ENCODE peak calls at places on chromosome 4, in six cellular contexts. U, P, X, V, B and A are unnamed samples.

GRCh38 chr4:10186228-10187214 is 69.9 kb upstream of the WDR1 start:
- ATAC-seq in B (no peak), P (no peak), U (peak), X (peak), V (peak), A (no peak)

GRCh38 chr4:16524911-16525574 is 298.8 kb upstream of the TAPT1 start:
- ATAC-seq in P (peak), V (no peak), X (no peak), B (no peak), U (no peak), A (peak)

GRCh38 chr4:85318415-85318814 is 156.5 kb upstream of the ARHGAP24 start:
- ATAC-seq in V (no peak), B (no peak), U (no peak), P (no peak), X (no peak), A (no peak)

GRCh38 chr4:42627887-42628646 is 28.8 kb downstream of the ATP8A1 start:
- ATAC-seq in X (no peak), U (no peak), P (peak), B (peak), V (no peak), A (peak)

GRCh38 chr4:38989487-38989886 is 42.7 kb downstream of the TMEM156 start:
- ATAC-seq in V (no peak), P (no peak), X (no peak), U (no peak), B (no peak), A (no peak)

GRCh38 chr4:68344785-68345184 is 5.1 kb downstream of the YTHDC1 start:
- ATAC-seq in B (no peak), V (no peak), U (no peak), P (no peak), X (no peak), A (no peak)

GRCh38 chr4:121336706-121337105 is 44.1 kb downstream of the QRFPR start:
- ATAC-seq in V (no peak), P (no peak), X (no peak), B (no peak), U (no peak), A (no peak)

GRCh38 chr4:85509882-85510631 is 35.1 kb downstream of the ARHGAP24 start:
- ATAC-seq in U (no peak), X (no peak), B (no peak), V (no peak), P (no peak), A (no peak)

GRCh38 chr4:15961778-15962510 is 1.0 kb downstream of the FGFBP2 start:
- ATAC-seq in V (no peak), U (no peak), P (no peak), B (no peak), X (no peak), A (no peak)

GRCh38 chr4:15653430-15653829 is 1.7 kb downstream of the FBXL5 start:
- ATAC-seq in U (no peak), B (no peak), X (no peak), V (peak), P (no peak), A (no peak)

GRCh38 chr4:84503495-84504437 is 4.7 kb upstream of the NKX6-1 start:
- ATAC-seq in U (peak), V (peak), B (peak), X (peak), P (peak), A (no peak)

GRCh38 chr4:121898150-121898549 is 27.9 kb upstream of the BBS7 start:
- ATAC-seq in V (peak), X (peak), P (no peak), B (peak), U (peak), A (no peak)

GRCh38 chr4:73019462-73020047 is 50.0 kb downstream of the COX18 start:
- ATAC-seq in V (peak), B (peak), U (peak), P (no peak), X (no peak), A (no peak)

GRCh38 chr4:167964766-167965373 is 127.5 kb upstream of the ANXA10 start:
- ATAC-seq in P (no peak), B (no peak), U (no peak), X (no peak), V (no peak), A (no peak)
- TF ChIP-seq POLR2AphosphoS5 in P (no peak), B (no peak), U (no peak), X (no peak), V (no peak), A (no peak)

DNA sequence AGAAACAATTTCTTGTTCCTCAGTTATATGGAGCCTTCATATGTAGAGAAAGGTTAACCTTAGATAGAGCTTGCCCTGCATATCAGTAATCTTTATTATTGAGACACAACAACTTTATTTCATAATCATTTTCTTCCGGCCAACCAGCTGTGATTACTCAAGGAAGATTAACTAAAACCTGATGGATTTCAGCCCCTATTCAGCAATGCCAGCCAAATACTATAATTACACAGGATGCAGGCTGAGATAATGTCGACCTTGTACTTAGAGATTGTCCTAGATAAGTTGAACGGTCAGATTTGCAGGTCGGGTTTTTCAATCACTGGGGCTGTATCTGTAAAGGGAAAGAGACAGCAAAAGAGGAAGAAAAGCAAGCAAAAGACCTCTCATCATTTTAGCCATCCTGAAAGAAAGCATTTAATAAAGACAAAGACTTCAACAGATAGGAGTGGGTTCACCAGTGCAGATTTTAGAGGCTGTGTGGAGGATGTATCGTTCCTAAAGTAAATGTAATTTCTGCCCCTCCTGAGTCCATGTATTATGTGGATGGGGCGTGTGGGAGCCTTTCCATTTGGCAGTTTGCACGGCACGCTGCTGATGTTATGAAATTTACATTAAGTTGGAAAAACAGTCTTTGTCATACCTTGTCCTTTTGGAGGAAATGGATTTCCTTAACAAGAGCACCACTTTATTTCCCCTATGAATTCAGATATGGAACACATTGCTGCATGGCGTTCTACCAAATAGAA is 496.6 kb downstream of the SPRY1 start:
- ATAC-seq in P (no peak), U (no peak), X (peak), B (no peak), V (no peak), A (peak)
- TF ChIP-seq POLR2A in P (no peak), U (no peak), X (no peak), B (no peak), V (no peak), A (no peak)

GRCh38 chr4:93317571-93317970 is 511.0 kb upstream of the ATOH1 start:
- ATAC-seq in P (no peak), U (no peak), B (no peak), V (no peak), X (no peak), A (no peak)
- H3K4me3 ChIP-seq in P (no peak), U (no peak), B (no peak), V (no peak), X (no peak), A (no peak)

DNA sequence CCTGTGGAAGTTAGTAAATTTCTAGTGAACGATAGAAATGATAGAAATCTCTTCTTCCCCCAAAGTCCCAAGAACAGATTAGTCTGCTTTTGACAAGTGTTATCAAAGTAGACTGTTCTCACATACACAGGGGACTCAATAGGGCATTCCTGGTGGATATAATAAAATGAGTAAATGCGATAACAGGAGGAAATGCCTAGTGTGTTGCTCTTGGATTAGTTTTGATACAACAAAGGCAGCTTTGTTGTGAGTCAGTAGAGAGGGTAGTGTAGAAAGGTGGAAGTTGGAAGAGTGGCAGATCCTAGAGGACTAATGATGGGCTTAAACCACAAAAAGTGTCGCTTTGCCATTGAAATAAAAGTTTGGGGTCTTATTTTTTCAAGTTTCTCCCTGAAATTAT is 43.5 kb downstream of the CLCN3 start:
- ATAC-seq in X (no peak), U (no peak), P (no peak), B (no peak), V (peak), A (no peak)
- TF ChIP-seq POLR2AphosphoS5 in X (no peak), U (no peak), P (no peak), B (no peak), V (no peak), A (no peak)

GRCh38 chr4:6986781-6987565 is 56.2 kb upstream of the TADA2B start:
- ATAC-seq in B (peak), X (peak), P (peak), U (peak), V (peak), A (peak)
- TF ChIP-seq POLR2A in B (peak), X (peak), P (peak), U (no peak), V (peak), A (peak)

DNA sequence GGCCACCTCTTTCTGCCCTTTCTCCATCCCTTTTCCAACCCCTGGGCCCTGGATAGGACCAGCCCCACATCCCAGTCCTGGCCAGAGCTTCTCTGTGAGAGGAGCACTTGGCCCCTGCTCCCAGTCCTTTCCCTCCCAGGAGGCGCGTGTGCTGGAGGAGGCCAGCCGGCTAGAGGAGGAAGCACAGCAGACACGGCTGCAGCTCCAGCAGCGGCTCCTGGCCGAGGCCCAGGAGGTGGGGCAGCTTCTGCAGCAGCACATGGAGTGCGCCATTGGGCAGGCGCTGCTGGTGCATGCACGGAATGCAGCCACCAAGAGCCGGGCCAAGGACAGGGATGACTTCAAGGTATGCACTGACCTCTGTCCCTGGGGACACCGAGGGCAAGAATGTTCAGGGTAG is 87.4 kb downstream of the EVC start:
- ATAC-seq in V (no peak), P (no peak), X (no peak), U (no peak), B (no peak), A (peak)
- H3K4me3 ChIP-seq in V (no peak), P (no peak), X (no peak), U (no peak), B (no peak), A (no peak)